ENCODE peak calls at places on chromosomes 3 and 15, in eight cellular contexts. C is neural progenitor cell, R is lower lobe of right lung, Q is breast epithelium, E is adrenal gland, B is endothelial cell of umbilical vein, Z is neuronal stem cell, O is esophagus squamous epithelium. S is an unnamed sample.

GRCh38 chr3:129686941-129687340 is 80.5 kb upstream of the PLXND1 start:
- DNase-seq in C (no peak), R (no peak), Q (no peak), E (no peak), B (peak; percentile 11), Z (no peak), O (no peak), S (no peak)

GRCh38 chr3:34864011-34864410 is 775.3 kb upstream of the ARPP21 start:
- DNase-seq in C (no peak), R (no peak), Q (no peak), E (no peak), B (no peak), Z (no peak), O (no peak), S (no peak)

GRCh38 chr15:101844916-101845315 is 32.9 kb downstream of the OR4F15 start:
- DNase-seq in C (no peak), R (no peak), Q (no peak), E (no peak), B (no peak), Z (no peak), O (no peak), S (no peak)

GRCh38 chr15:60582370-60583036 is 103.6 kb upstream of the ICE2 start:
- DNase-seq in C (no peak), R (no peak), Q (no peak), E (no peak), B (peak; percentile 49), Z (no peak), O (no peak), S (no peak)

GRCh38 chr15:71109130-71109529 is 6.1 kb upstream of the THSD4 start:
- DNase-seq in C (no peak), R (no peak), Q (no peak), E (no peak), B (no peak), Z (no peak), O (no peak), S (no peak)

GRCh38 chr15:79595995-79596622 is 164.0 kb downstream of the MINAR1 start:
- DNase-seq in C (peak; percentile 94), R (peak; percentile 57), Q (no peak), E (peak; percentile 83), B (peak; percentile 64), Z (peak; percentile 74), O (no peak), S (peak; percentile 60)

GRCh38 chr15:64617727-64618126 is 157.3 kb downstream of the ZNF609 start:
- DNase-seq in C (peak; percentile 7), R (no peak), Q (no peak), E (no peak), B (no peak), Z (no peak), O (no peak), S (no peak)

GRCh38 chr3:43747641-43748040 is 56.9 kb downstream of the ABHD5 start:
- DNase-seq in C (no peak), R (no peak), Q (no peak), E (no peak), B (peak; percentile 40), Z (no peak), O (no peak), S (no peak)

GRCh38 chr15:84599906-84600305 is 903 bp upstream of the ZSCAN2 start:
- DNase-seq in C (no peak), R (no peak), Q (no peak), E (no peak), B (no peak), Z (no peak), O (no peak), S (no peak)

GRCh38 chr3:138068579-138069174 is 46.7 kb downstream of the DZIP1L start:
- DNase-seq in C (peak; percentile 86), R (peak; percentile 82), Q (peak; percentile 56), E (peak; percentile 80), B (peak; percentile 62), Z (peak; percentile 73), O (peak; percentile 10), S (peak; percentile 80)

DNA sequence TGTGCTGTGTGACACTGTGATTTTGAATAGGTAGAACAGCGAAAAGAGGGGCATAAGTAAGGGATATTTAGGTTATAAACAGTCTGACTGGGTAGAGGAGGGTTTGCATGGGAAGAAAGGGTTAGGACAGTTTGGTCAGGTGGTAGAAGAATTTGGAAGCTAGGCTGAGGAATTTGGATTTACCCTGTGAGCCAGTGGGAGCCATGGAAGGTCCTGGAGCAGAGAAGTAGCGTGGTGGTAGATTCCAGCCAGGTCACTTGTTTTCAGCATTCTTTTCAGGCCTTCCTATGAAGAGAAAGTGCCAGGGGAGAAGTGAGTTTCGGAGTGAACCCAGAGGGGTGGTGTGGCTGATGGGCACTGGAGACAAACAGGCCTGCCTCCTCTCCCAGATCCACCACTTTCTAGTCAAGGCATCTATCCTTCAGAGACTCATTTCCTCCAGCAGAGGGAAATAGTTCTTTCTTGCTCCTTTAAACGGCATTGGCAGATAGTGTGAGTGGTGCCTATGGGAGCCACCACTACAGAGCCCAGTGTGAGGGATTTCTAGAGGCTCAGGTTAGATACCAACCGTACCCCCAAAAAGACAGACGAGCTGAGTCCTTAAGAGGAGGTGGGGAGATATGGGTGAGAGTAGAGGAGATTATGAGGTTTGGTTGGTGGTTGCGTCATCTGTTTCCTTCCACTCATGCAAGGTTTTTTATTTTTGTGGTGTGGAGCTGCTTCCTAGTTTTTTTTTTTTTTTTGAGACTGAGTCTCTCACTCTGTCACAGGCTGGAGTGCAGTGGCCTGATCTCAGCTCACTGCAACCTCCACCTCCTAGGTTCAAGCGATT is 21.2 kb downstream of the PXK start:
- DNase-seq in C (no peak), R (no peak), Q (no peak), E (no peak), B (no peak), Z (no peak), O (no peak), S (no peak)
- H3K27ac ChIP-seq in C (no peak overlapping the region), R (peak overlapping the region; percentile 39), Q (no peak overlapping the region), E (no peak overlapping the region), B (no peak overlapping the region), Z (no peak overlapping the region), O (no peak overlapping the region), S (peak overlapping the region; percentile 55)

GRCh38 chr3:52089691-52090090 is 33.3 kb upstream of the DUSP7 start:
- DNase-seq in C (no peak), R (peak; percentile 2), Q (no peak), E (no peak), B (no peak), Z (no peak), O (no peak), S (no peak)

GRCh38 chr3:52092291-52092660 is 35.9 kb upstream of the DUSP7 start:
- DNase-seq in C (no peak), R (peak; percentile 10), Q (no peak), E (no peak), B (no peak), Z (no peak), O (no peak), S (no peak)

GRCh38 chr3:52090131-52090548 is 33.8 kb upstream of the DUSP7 start:
- DNase-seq in C (no peak), R (peak; percentile 20), Q (no peak), E (peak; percentile 40), B (peak; percentile 79), Z (no peak), O (no peak), S (no peak)

GRCh38 chr3:52091566-52092290 is 35.4 kb upstream of the DUSP7 start:
- DNase-seq in C (no peak), R (peak; percentile 51), Q (no peak), E (no peak), B (no peak), Z (no peak), O (no peak), S (no peak)

GRCh38 chr3:52090620-52091468 is 34.5 kb upstream of the DUSP7 start:
- DNase-seq in C (peak; percentile 44), R (peak; percentile 37), Q (no peak), E (no peak), B (no peak), Z (peak; percentile 15), O (no peak), S (no peak)
- H3K4me1 ChIP-seq in C (peaks cover 20% of the 10 kb centered on the region), R (peaks cover 37% of the 10 kb centered on the region), Q (no peaks in the 10 kb centered on the region), E (no peaks in the 10 kb centered on the region), B (peaks cover 58% of the 10 kb centered on the region), Z (peaks cover 38% of the 10 kb centered on the region), O (peaks cover 52% of the 10 kb centered on the region), S (no peaks in the 10 kb centered on the region)

DNA sequence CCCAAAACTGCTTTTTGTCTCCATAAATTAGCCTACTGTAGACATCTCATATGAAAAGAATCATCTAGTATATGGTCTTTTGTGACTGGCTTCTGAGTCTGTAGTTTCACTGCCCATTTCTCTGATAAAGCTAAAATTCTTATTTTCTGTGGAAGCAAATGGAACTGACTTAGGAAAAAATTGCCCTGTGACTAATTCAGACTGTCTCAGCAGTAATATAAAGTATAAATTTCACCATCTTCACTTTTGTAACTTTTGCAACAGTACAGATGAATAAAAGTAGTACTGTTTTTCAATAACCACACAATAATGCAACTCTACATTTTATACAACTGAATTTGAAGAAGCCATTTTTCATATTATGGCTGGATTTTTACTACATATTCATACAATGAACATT is 104.1 kb downstream of the TBC1D5 start:
- DNase-seq in C (no peak), R (no peak), Q (no peak), E (no peak), B (no peak), Z (no peak), O (no peak), S (no peak)
- H3K4me3 ChIP-seq in C (no peak overlapping the region), R (no peak overlapping the region), Q (no peak overlapping the region), E (no peak overlapping the region), B (no peak overlapping the region), Z (no peak overlapping the region), O (no peak overlapping the region), S (no peak overlapping the region)

GRCh38 chr15:99731336-99732267 is 1.6 kb downstream of the LYSMD4 start:
- DNase-seq in C (peak; percentile 19), R (no peak), Q (peak; percentile 23), E (no peak), B (no peak), Z (no peak), O (no peak), S (peak; percentile 31)

GRCh38 chr15:99734575-99734974 is 1.3 kb upstream of the LYSMD4 start:
- DNase-seq in C (no peak), R (no peak), Q (no peak), E (no peak), B (no peak), Z (no peak), O (no peak), S (no peak)

GRCh38 chr15:99733268-99734039 is at the start of gene LYSMD4:
- DNase-seq in C (peak; percentile 99), R (peak; percentile 99), Q (peak; percentile 98), E (peak; percentile 98), B (peak; percentile 93), Z (peak; percentile 93), O (peak; percentile 90), S (peak; percentile 99)

GRCh38 chr15:99732268-99732641 is 982 bp downstream of the LYSMD4 start:
- DNase-seq in C (no peak), R (no peak), Q (no peak), E (peak; percentile 24), B (no peak), Z (no peak), O (no peak), S (no peak)

DNA sequence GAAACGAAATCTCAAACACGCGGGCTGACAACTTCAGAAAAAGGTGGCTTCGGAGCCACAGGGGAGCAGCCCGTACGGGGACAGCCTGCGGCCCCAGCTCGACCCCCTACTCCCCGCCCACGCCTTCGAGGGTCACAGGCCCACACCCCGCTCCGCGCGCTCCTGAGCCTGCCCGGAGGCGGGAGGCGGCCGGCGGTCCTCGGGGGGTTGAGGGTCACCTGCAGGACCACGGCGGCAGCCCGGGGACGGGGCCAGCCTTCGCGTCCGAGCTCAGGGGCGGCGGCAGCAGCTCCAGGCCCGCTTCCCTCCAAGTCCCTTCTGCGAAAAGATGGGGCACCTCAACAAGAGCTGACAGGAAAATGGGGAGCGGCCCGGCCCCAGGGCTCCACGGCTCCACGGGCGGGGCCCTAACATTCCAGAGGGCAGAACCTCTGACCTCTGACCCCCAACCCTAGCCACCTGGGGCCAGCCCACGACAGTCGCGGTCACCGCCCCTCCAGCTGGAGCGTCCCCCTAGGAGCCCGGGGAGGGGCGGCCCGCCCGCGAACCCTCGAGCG is 448 bp downstream of the LYSMD4 start:
- DNase-seq in C (peak; percentile 63), R (no peak), Q (peak; percentile 24), E (no peak), B (no peak), Z (no peak), O (no peak), S (peak; percentile 33)
- H3K27ac ChIP-seq in C (no peak overlapping the region), R (peak overlapping the region; percentile 88), Q (peak overlapping the region; percentile 90), E (no peak overlapping the region), B (peak overlapping the region; percentile 21), Z (peak overlapping the region; percentile 59), O (peak overlapping the region; percentile 100), S (peak overlapping the region; percentile 81)

S was measured in stomach.